ENCODE peak calls at places on chromosomes 2 and 18, in six cellular contexts. X is mammary epithelial cell, O is AG04449, E is AG10803, C is HL-60, Q is tibial nerve. Z is an unnamed sample.

GRCh38 chr2:98088261-98088660 is 1.3 kb downstream of the VWA3B start:
- DNase-seq in X (no peak), O (no peak), E (no peak), C (peak), Q (no peak), Z (no peak)

GRCh38 chr2:157264099-157264498 is 6.6 kb downstream of the GALNT5 start:
- DNase-seq in X (no peak), O (no peak), E (peak), C (no peak), Q (no peak), Z (no peak)

GRCh38 chr2:209496586-209496982 is 72.7 kb downstream of the MAP2 start:
- DNase-seq in X (peak), O (no peak), E (peak), C (no peak), Q (no peak), Z (peak)

GRCh38 chr2:128314026-128314347 is 4.7 kb downstream of the HS6ST1 start:
- DNase-seq in X (no peak), O (no peak), E (no peak), C (no peak), Q (no peak), Z (no peak)

GRCh38 chr2:168758970-168759820 is 43.2 kb upstream of the NOSTRIN start:
- DNase-seq in X (peak), O (peak), E (peak), C (peak), Q (no peak), Z (peak)

GRCh38 chr2:150462772-150463171 is 24.7 kb downstream of the RND3 start:
- DNase-seq in X (no peak), O (no peak), E (peak), C (no peak), Q (no peak), Z (no peak)

GRCh38 chr2:144402282-144402681 is 117.6 kb downstream of the ZEB2 start:
- DNase-seq in X (no peak), O (no peak), E (peak), C (no peak), Q (no peak), Z (no peak)

GRCh38 chr2:157257312-157258252 is at the start of gene GALNT5:
- DNase-seq in X (peak), O (no peak), E (peak), C (no peak), Q (no peak), Z (no peak)

GRCh38 chr2:133498615-133499585 is 69.4 kb downstream of the NCKAP5 start:
- DNase-seq in X (no peak), O (no peak), E (no peak), C (no peak), Q (no peak), Z (no peak)

GRCh38 chr2:46230115-46230571 is 67.1 kb upstream of the EPAS1 start:
- DNase-seq in X (peak), O (no peak), E (no peak), C (peak), Q (no peak), Z (no peak)

GRCh38 chr2:125630377-125630776 is 1025.6 kb upstream of the GYPC start:
- DNase-seq in X (no peak), O (no peak), E (no peak), C (no peak), Q (no peak), Z (no peak)

GRCh38 chr2:237143118-237143517 is 57.4 kb downstream of the COPS8 start:
- DNase-seq in X (no peak), O (no peak), E (no peak), C (no peak), Q (no peak), Z (no peak)

GRCh38 chr2:72973566-72974435 is 56.5 kb downstream of the EMX1 start:
- DNase-seq in X (peak), O (no peak), E (peak), C (peak), Q (no peak), Z (peak)

GRCh38 chr18:12333650-12334279 is 25.7 kb downstream of the TUBB6 start:
- DNase-seq in X (no peak), O (no peak), E (no peak), C (no peak), Q (no peak), Z (no peak)

GRCh38 chr2:102355526-102356380 is at the start of gene IL18R1:
- DNase-seq in X (peak), O (no peak), E (peak), C (peak), Q (peak), Z (peak)

GRCh38 chr2:53437371-53437770 is 330.2 kb upstream of the CHAC2 start:
- DNase-seq in X (peak), O (no peak), E (no peak), C (no peak), Q (no peak), Z (peak)

GRCh38 chr2:213868526-213868925 is 542.3 kb upstream of the VWC2L start:
- DNase-seq in X (no peak), O (no peak), E (no peak), C (no peak), Q (no peak), Z (no peak)

GRCh38 chr2:52611757-52612156 is 1155.8 kb upstream of the CHAC2 start:
- DNase-seq in X (no peak), O (no peak), E (no peak), C (no peak), Q (no peak), Z (no peak)

GRCh38 chr18:36499938-36500337 is 202.4 kb downstream of the FHOD3 start:
- DNase-seq in X (peak), O (no peak), E (no peak), C (peak), Q (no peak), Z (no peak)

GRCh38 chr2:28633204-28633603 is 118.4 kb upstream of the PPP1CB start:
- DNase-seq in X (no peak), O (no peak), E (no peak), C (no peak), Q (no peak), Z (no peak)

GRCh38 chr2:51758080-51758479 is 726.1 kb upstream of the NRXN1 start:
- DNase-seq in X (no peak), O (no peak), E (no peak), C (no peak), Q (no peak), Z (no peak)

GRCh38 chr2:156883828-156884615 is 373.5 kb upstream of the GALNT5 start:
- DNase-seq in X (peak), O (no peak), E (peak), C (no peak), Q (no peak), Z (no peak)

GRCh38 chr2:127043367-127044164 is 63.4 kb downstream of the BIN1 start:
- DNase-seq in X (no peak), O (no peak), E (no peak), C (no peak), Q (no peak), Z (no peak)

GRCh38 chr18:76528477-76529432 is 33.7 kb upstream of the ZNF516 start:
- DNase-seq in X (peak), O (no peak), E (peak), C (peak), Q (peak), Z (no peak)

GRCh38 chr2:160956243-160956802 is 203.9 kb upstream of the TANK start:
- DNase-seq in X (peak), O (no peak), E (peak), C (no peak), Q (no peak), Z (no peak)

GRCh38 chr18:79982736-79983135 is 5.6 kb downstream of the TXNL4A start:
- DNase-seq in X (no peak), O (no peak), E (peak), C (peak), Q (no peak), Z (no peak)

GRCh38 chr2:36559221-36559942 is 38.6 kb downstream of the FEZ2 start:
- DNase-seq in X (no peak), O (no peak), E (no peak), C (no peak), Q (no peak), Z (no peak)

GRCh38 chr2:3535794-3536681 is 16.7 kb upstream of the ADI1 start:
- DNase-seq in X (peak), O (peak), E (peak), C (no peak), Q (peak), Z (peak)

GRCh38 chr2:157441072-157441454 is 2.8 kb downstream of the CYTIP start:
- DNase-seq in X (no peak), O (no peak), E (no peak), C (peak), Q (no peak), Z (no peak)

GRCh38 chr2:67451086-67451832 is 54.1 kb downstream of the ETAA1 start:
- DNase-seq in X (peak), O (no peak), E (peak), C (no peak), Q (no peak), Z (no peak)

GRCh38 chr2:85448840-85449588 is 30.5 kb downstream of the SH2D6 start:
- DNase-seq in X (no peak), O (no peak), E (no peak), C (no peak), Q (no peak), Z (no peak)

GRCh38 chr2:3266727-3267548 is 110.7 kb downstream of the EIPR1 start:
- DNase-seq in X (no peak), O (no peak), E (no peak), C (no peak), Q (no peak), Z (no peak)

GRCh38 chr2:189369566-189369965 is 71.7 kb upstream of the WDR75 start:
- DNase-seq in X (peak), O (no peak), E (peak), C (no peak), Q (no peak), Z (no peak)

GRCh38 chr2:145055651-145056050 is 535.7 kb upstream of the ZEB2 start:
- DNase-seq in X (peak), O (no peak), E (no peak), C (no peak), Q (no peak), Z (no peak)

GRCh38 chr2:234971494-234971893 is 19.7 kb downstream of the SH3BP4 start:
- DNase-seq in X (no peak), O (no peak), E (no peak), C (no peak), Q (no peak), Z (no peak)

GRCh38 chr18:55306338-55306737 is 281.7 kb downstream of the TCF4 start:
- DNase-seq in X (no peak), O (no peak), E (no peak), C (no peak), Q (no peak), Z (no peak)
- H3K4me3 ChIP-seq in X (no peak), O (no peak), E (no peak), C (no peak), Q (no peak), Z (no peak)

GRCh38 chr2:121008978-121009377 is 273.3 kb downstream of the GLI2 start:
- DNase-seq in X (no peak), O (no peak), E (no peak), C (no peak), Q (no peak), Z (no peak)
- TF ChIP-seq CTCF in X (peak), O (peak), E (peak), C (no peak), Q (no peak), Z (peak)

GRCh38 chr18:63138469-63139340 is 180.9 kb downstream of the BCL2 start:
- DNase-seq in X (no peak), O (no peak), E (peak), C (peak), Q (no peak), Z (no peak)
- H3K4me3 ChIP-seq in X (no peak), O (peak), E (peak), C (peak), Q (peak), Z (no peak)

DNA sequence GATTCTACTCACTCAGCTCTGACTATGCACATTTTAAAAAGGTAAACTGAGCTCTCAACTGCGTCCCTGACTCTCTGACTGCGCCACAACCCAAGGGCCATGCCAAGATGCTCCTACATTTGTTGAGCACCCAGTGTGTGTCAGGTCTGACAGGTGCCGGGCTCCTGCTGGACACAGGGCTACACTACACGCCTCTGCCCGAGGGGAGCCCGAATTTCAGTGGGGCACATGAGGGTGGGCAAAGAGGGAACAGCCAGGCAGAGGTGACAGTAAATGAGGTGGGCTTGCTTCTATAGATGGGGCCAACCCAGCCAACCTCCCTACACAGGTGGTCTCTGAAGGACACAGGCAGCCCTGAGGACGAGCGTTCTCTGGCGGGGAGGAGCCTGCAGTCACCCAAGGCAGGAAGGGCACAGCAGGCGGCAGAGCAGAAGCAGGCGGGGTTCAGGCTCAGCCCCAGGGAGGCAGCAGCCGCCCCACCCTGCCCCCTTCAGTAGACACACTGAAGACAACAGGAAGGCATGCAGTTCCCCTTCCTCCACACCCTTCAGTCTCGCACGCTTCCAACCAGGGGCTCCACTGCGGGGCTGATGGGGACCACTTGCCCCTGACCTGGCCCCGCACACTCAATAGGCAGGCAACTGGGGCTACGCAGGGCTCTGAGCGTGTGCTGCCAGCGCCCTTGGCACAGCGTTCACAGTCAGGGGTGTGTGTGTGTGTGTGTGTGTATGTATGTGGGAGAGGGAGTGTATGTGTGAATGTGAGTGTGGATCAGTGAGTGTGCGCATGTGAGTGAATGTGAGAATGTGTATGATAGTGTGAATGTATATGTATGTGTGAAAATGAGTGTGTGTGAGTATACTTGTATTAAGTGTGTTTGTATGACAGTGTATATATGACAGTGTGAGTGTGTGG is 98.4 kb downstream of the UXS1 start:
- DNase-seq in X (no peak), O (no peak), E (no peak), C (peak), Q (no peak), Z (no peak)
- TF ChIP-seq CTCF in X (no peak), O (no peak), E (no peak), C (no peak), Q (no peak), Z (no peak)

GRCh38 chr2:230870544-230871360 is 6.0 kb downstream of the ITM2C start:
- DNase-seq in X (no peak), O (no peak), E (no peak), C (peak), Q (no peak), Z (no peak)
- H3K4me3 ChIP-seq in X (no peak), O (no peak), E (no peak), C (no peak), Q (no peak), Z (no peak)

GRCh38 chr18:11259421-11259820 is 110.1 kb upstream of the PIEZO2 start:
- DNase-seq in X (no peak), O (no peak), E (peak), C (no peak), Q (peak), Z (no peak)

GRCh38 chr18:11258014-11258413 is 108.6 kb upstream of the PIEZO2 start:
- DNase-seq in X (no peak), O (no peak), E (peak), C (no peak), Q (no peak), Z (no peak)

GRCh38 chr18:11260963-11261441 is 111.6 kb upstream of the PIEZO2 start:
- DNase-seq in X (no peak), O (no peak), E (no peak), C (no peak), Q (no peak), Z (peak)
- TF ChIP-seq CTCF in X (no peak), O (no peak), E (no peak), C (no peak), Q (no peak), Z (no peak)

GRCh38 chr2:229610359-229610758 is 104.0 kb downstream of the DNER start:
- DNase-seq in X (no peak), O (no peak), E (peak), C (no peak), Q (no peak), Z (no peak)

GRCh38 chr2:229611360-229611759 is 103.0 kb downstream of the DNER start:
- DNase-seq in X (no peak), O (no peak), E (no peak), C (no peak), Q (no peak), Z (no peak)

GRCh38 chr2:229616433-229616832 is 97.9 kb downstream of the DNER start:
- DNase-seq in X (no peak), O (no peak), E (no peak), C (no peak), Q (no peak), Z (no peak)

GRCh38 chr2:229610871-229611270 is 103.5 kb downstream of the DNER start:
- DNase-seq in X (peak), O (no peak), E (no peak), C (no peak), Q (no peak), Z (no peak)

DNA sequence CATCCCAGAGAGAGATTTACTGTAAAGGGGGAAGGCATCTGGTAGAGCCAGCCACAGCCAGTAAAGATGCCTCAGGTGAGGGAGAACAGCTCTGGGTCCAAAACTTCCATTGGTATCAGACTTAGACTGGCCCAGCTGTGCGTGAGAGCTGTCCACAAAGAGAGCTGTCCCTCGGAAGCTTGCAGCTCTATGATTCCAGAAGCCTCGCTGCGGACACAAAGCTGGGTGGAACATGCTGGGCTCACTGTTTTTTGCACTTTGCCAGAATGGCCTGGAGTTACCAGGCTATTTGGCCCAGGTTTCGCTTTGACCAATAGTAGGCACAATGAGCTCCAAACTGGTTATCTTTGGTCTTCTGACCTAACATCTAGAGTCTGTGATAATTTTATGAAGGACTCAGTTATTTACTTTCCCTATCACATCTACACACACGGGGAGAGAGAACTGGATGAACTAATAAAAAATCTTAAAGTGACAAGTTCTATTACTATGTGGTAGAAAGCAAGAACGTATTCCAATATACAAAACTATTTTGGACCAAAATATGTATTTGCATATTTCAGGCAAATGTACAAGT is 101.9 kb downstream of the DNER start:
- DNase-seq in X (no peak), O (no peak), E (no peak), C (no peak), Q (no peak), Z (no peak)
- H3K4me3 ChIP-seq in X (no peak), O (no peak), E (no peak), C (no peak), Q (no peak), Z (no peak)